ENCODE peak calls at places on chromosomes 3 and 15, in six cellular contexts. W, Y, I, O, T and F are unnamed samples.

GRCh38 chr3:170614214-170614966 is 28.5 kb upstream of the SLC7A14 start:
- DNase-seq in W (no peak), Y (peak), I (no peak), O (peak), T (peak), F (no peak)

GRCh38 chr3:47950453-47950852 is 65.8 kb downstream of the MAP4 start:
- DNase-seq in W (no peak), Y (no peak), I (no peak), O (no peak), T (no peak), F (no peak)

GRCh38 chr3:144109944-144110343 is 138.3 kb downstream of the DIPK2A start:
- DNase-seq in W (no peak), Y (no peak), I (no peak), O (no peak), T (no peak), F (no peak)

GRCh38 chr3:106379251-106379750 is 510.5 kb upstream of the CBLB start:
- DNase-seq in W (no peak), Y (no peak), I (no peak), O (no peak), T (no peak), F (no peak)

GRCh38 chr15:73183071-73183470 is 130.8 kb downstream of the NEO1 start:
- DNase-seq in W (no peak), Y (peak), I (no peak), O (no peak), T (no peak), F (no peak)

GRCh38 chr3:69121950-69122349 is 445 bp downstream of the LMOD3 start:
- DNase-seq in W (no peak), Y (no peak), I (no peak), O (no peak), T (no peak), F (no peak)

GRCh38 chr15:75961332-75961731 is 50.9 kb downstream of the NRG4 start:
- DNase-seq in W (no peak), Y (no peak), I (no peak), O (no peak), T (no peak), F (no peak)

GRCh38 chr3:183306798-183307671 is 54.0 kb downstream of the B3GNT5 start:
- DNase-seq in W (peak), Y (peak), I (no peak), O (no peak), T (peak), F (no peak)

GRCh38 chr3:123429362-123430125 is 19.3 kb downstream of the ADCY5 start:
- DNase-seq in W (no peak), Y (no peak), I (no peak), O (no peak), T (no peak), F (no peak)

GRCh38 chr3:47781326-47781684 is 388 bp downstream of the SMARCC1 start:
- DNase-seq in W (peak), Y (peak), I (peak), O (no peak), T (peak), F (peak)

GRCh38 chr15:94587071-94587470 is 355.7 kb downstream of the MCTP2 start:
- DNase-seq in W (no peak), Y (no peak), I (no peak), O (no peak), T (no peak), F (no peak)

GRCh38 chr15:65969865-65970832 is 100.9 kb downstream of the RAB11A start:
- DNase-seq in W (no peak), Y (no peak), I (no peak), O (no peak), T (no peak), F (no peak)

GRCh38 chr3:115683773-115684172 is 60.5 kb downstream of the GAP43 start:
- DNase-seq in W (no peak), Y (no peak), I (no peak), O (no peak), T (no peak), F (no peak)

GRCh38 chr3:129540776-129541516 is 2.0 kb upstream of the H1-8 start:
- DNase-seq in W (no peak), Y (no peak), I (no peak), O (no peak), T (no peak), F (no peak)

GRCh38 chr15:23823508-23823907 is 136.4 kb upstream of the NDN start:
- DNase-seq in W (no peak), Y (no peak), I (no peak), O (no peak), T (peak), F (no peak)

GRCh38 chr3:149114458-149114857 is 15.0 kb upstream of the HPS3 start:
- DNase-seq in W (no peak), Y (no peak), I (no peak), O (no peak), T (no peak), F (no peak)